ENCODE peak calls at places on chromosomes 12 and 14, in seven cellular contexts. G is fibroblast of mammary gland, R is GM23248, W is thoracic aorta, D is H1, C is mammary epithelial cell, S is neural progenitor cell. A is an unnamed sample.

GRCh38 chr14:67607646-67608045 is 7.6 kb upstream of the PIGH start:
- DNase-seq in G (no peak), R (no peak), W (no peak), D (no peak), C (no peak), S (no peak), A (no peak)

GRCh38 chr14:51448831-51449665 is 202.7 kb upstream of the FRMD6 start:
- DNase-seq in G (peak; percentile 87), R (peak; percentile 71), W (peak; percentile 6), D (no peak), C (peak; percentile 70), S (no peak), A (no peak)

GRCh38 chr12:24222968-24223367 is 273.5 kb upstream of the SOX5 start:
- DNase-seq in G (peak; percentile 82), R (peak; percentile 3), W (no peak), D (no peak), C (peak; percentile 85), S (no peak), A (no peak)

GRCh38 chr14:90093942-90094595 is 32.3 kb downstream of the KCNK13 start:
- DNase-seq in G (peak; percentile 35), R (peak; percentile 65), W (no peak), D (no peak), C (peak; percentile 46), S (no peak), A (no peak)

GRCh38 chr12:41970744-41971143 is 173.9 kb downstream of the GXYLT1 start:
- DNase-seq in G (no peak), R (no peak), W (no peak), D (no peak), C (no peak), S (no peak), A (no peak)

GRCh38 chr14:52033131-52033642 is 35.7 kb downstream of the NID2 start:
- DNase-seq in G (peak; percentile 87), R (peak; percentile 87), W (no peak), D (no peak), C (peak; percentile 8), S (peak; percentile 46), A (no peak)

GRCh38 chr14:77128414-77128891 is 13.1 kb downstream of the ZDHHC22 start:
- DNase-seq in G (peak; percentile 15), R (no peak), W (no peak), D (no peak), C (peak; percentile 79), S (no peak), A (no peak)

GRCh38 chr12:109111775-109112491 is 4.5 kb upstream of the ACACB start:
- DNase-seq in G (peak; percentile 63), R (peak; percentile 77), W (no peak), D (peak; percentile 74), C (peak; percentile 30), S (peak; percentile 63), A (no peak)

GRCh38 chr12:51371295-51371953 is 19.8 kb downstream of the GALNT6 start:
- DNase-seq in G (peak; percentile 97), R (peak; percentile 98), W (peak; percentile 36), D (no peak), C (peak; percentile 95), S (peak; percentile 90), A (no peak)

GRCh38 chr14:104549536-104550339 is 29.8 kb upstream of the C14orf180 start:
- DNase-seq in G (no peak), R (no peak), W (no peak), D (no peak), C (no peak), S (no peak), A (no peak)

GRCh38 chr12:74598819-74599218 is 61.2 kb downstream of the ATXN7L3B start:
- DNase-seq in G (no peak), R (peak; percentile 4), W (no peak), D (no peak), C (peak; percentile 57), S (no peak), A (no peak)

GRCh38 chr12:49272790-49273725 is 8.2 kb downstream of the TUBA1C start:
- DNase-seq in G (no peak), R (no peak), W (no peak), D (no peak), C (no peak), S (no peak), A (no peak)

GRCh38 chr12:57085999-57086950 is 2.6 kb upstream of the NAB2 start:
- DNase-seq in G (peak; percentile 83), R (peak; percentile 81), W (no peak), D (peak; percentile 72), C (peak; percentile 77), S (peak; percentile 90), A (peak; percentile 37)

GRCh38 chr14:59664741-59665140 is 88.1 kb upstream of the CCDC175 start:
- DNase-seq in G (peak; percentile 41), R (peak; percentile 22), W (no peak), D (no peak), C (no peak), S (no peak), A (no peak)

GRCh38 chr14:96497586-96497985 is 4.6 kb upstream of the PAPOLA start:
- DNase-seq in G (no peak), R (no peak), W (no peak), D (no peak), C (no peak), S (no peak), A (no peak)
- H3K4me3 ChIP-seq in G (no peak overlapping the region), R (no peak overlapping the region), W (no peak overlapping the region), D (no peak overlapping the region), C (no peak overlapping the region), S (no peak overlapping the region), A (no peak overlapping the region)

GRCh38 chr14:49584058-49584457 is 2.1 kb downstream of the RPS29 start:
- DNase-seq in G (no peak), R (no peak), W (no peak), D (no peak), C (no peak), S (no peak), A (no peak)
- H3K4me3 ChIP-seq in G (peak overlapping the region; percentile 68), R (peak overlapping the region; percentile 91), W (no peak overlapping the region), D (peak overlapping the region; percentile 100), C (peak overlapping the region; percentile 76), S (peak overlapping the region; percentile 76), A (peak overlapping the region; percentile 98)

GRCh38 chr12:112792306-112792705 is 758 bp downstream of the RPH3A start:
- DNase-seq in G (no peak), R (no peak), W (no peak), D (no peak), C (no peak), S (no peak), A (no peak)
- H3K4me3 ChIP-seq in G (no peak overlapping the region), R (no peak overlapping the region), W (no peak overlapping the region), D (peak overlapping the region; percentile 53), C (no peak overlapping the region), S (no peak overlapping the region), A (no peak overlapping the region)

DNA sequence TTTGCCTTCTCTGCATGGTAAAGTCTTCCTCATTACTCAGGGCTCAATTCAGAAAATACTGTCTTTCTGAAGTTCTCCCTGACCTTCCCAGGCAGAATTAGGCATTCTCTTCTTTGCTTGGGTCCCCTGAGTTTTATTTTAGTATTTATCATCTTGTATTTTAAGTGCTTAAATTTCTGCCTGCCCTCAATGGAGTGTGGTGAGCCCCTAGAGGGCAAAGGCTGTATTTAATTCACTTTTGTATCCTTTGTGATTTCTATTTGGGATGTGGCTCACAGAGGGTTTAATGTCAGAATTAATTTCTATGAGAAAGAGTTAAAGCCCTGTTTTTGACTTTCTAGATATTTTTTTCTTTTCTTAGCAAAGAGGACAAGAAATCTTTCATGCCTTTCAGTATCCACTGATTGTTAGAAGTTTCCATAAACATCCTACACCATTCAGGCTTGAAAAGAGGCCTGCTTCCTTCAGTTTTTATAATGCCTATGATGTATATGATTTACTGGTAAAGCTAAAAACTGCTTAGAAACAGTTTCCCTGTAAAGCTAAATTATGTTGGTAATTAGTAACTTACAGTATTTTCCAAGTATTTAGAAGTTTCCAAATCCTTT is 55.6 kb upstream of the PTPRB start:
- DNase-seq in G (peak; percentile 24), R (peak; percentile 66), W (no peak), D (no peak), C (peak; percentile 11), S (peak; percentile 7), A (no peak)
- H3K4me3 ChIP-seq in G (no peak overlapping the region), R (no peak overlapping the region), W (no peak overlapping the region), D (no peak overlapping the region), C (no peak overlapping the region), S (no peak overlapping the region), A (no peak overlapping the region)

DNA sequence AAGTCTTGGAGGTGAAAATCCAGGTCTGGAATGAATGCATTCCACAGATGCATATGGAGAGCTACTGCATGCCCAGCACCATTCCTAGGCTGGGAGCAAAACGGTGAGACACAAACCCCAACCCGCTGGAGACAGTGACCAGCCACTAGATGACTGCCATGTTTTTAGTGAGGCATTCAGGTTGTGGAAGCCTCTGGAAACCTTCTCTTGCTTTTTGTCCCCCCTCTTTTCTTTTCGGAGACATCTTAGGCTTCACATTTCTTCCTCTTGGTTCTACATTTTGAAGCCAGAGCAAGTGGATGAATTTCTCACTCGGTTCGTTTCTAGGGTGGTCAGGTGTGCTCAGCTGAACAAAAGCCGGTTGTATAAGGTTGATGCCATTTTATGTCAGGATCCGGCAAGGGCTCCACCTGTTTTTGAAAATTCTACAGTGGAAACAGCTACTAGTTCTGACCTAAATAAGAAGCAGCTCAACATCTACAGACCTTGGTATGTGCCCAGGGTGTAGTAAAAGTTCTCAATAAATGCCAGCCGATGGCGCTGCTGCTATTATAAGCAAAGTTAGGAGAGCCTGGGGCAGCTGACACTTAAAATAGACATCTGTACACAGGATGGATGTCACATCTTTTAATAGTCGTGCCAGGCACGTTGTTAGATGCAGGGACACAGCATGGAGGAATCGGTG is 1.8 kb upstream of the ZNF839 start:
- DNase-seq in G (peak; percentile 18), R (peak; percentile 41), W (no peak), D (no peak), C (peak; percentile 41), S (peak; percentile 33), A (peak; percentile 75)
- H3K4me3 ChIP-seq in G (peak overlapping the region; percentile 67), R (peak overlapping the region; percentile 72), W (peak overlapping the region; percentile 75), D (peak overlapping the region; percentile 78), C (peak overlapping the region; percentile 48), S (peak overlapping the region; percentile 79), A (peak overlapping the region; percentile 46)

GRCh38 chr14:93938766-93939303 is 11.7 kb downstream of the FAM181A start:
- DNase-seq in G (no peak), R (no peak), W (no peak), D (no peak), C (no peak), S (no peak), A (no peak)
- H3K4me3 ChIP-seq in G (no peak overlapping the region), R (no peak overlapping the region), W (no peak overlapping the region), D (peak overlapping the region; percentile 53), C (no peak overlapping the region), S (peak overlapping the region; percentile 31), A (no peak overlapping the region)

DNA sequence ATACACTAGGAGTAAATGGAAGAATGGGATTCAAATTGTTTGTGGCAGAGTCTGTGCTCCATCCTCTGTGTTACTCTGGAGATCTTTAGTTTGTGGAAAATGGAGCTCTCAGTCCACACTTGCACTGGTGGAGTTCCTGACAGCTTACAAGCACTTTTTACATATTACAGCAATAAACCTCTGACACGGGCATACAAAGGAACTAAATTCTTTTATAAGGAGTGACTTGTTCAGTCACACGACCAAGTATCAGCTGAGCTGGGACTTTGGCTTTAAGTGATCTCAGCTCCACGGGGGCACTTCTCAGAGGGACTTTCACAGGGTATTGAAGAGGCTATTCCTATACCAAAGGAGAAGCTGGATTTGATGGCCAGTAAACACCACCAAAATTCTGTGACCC is 417.4 kb downstream of the LRIG3 start:
- DNase-seq in G (no peak), R (peak; percentile 29), W (no peak), D (no peak), C (no peak), S (peak; percentile 27), A (no peak)
- H3K4me3 ChIP-seq in G (no peak overlapping the region), R (no peak overlapping the region), W (no peak overlapping the region), D (no peak overlapping the region), C (no peak overlapping the region), S (peak overlapping the region; percentile 4), A (no peak overlapping the region)

GRCh38 chr14:75333523-75334190 is 55.0 kb downstream of the FOS start:
- DNase-seq in G (no peak), R (no peak), W (no peak), D (no peak), C (no peak), S (no peak), A (no peak)
- H3K4me3 ChIP-seq in G (no peak overlapping the region), R (no peak overlapping the region), W (peak overlapping the region; percentile 18), D (no peak overlapping the region), C (no peak overlapping the region), S (no peak overlapping the region), A (no peak overlapping the region)